ENCODE peak calls at places on chromosomes 1 and 21, in nine cellular contexts. Y, F, W, D, A, I, Q, C and J are unnamed samples.

GRCh38 chr1:59298178-59298583 is 1.3 kb downstream of the FGGY start:
- DNase-seq in Y (no peak), F (no peak), W (no peak), D (no peak), A (no peak), I (no peak), Q (no peak), C (no peak), J (no peak)

GRCh38 chr1:113677250-113678158 is 81.8 kb downstream of the PHTF1 start:
- DNase-seq in Y (peak; percentile 32), F (no peak), W (peak; percentile 52), D (no peak), A (no peak), I (peak; percentile 25), Q (no peak), C (peak; percentile 69), J (peak; percentile 45)

GRCh38 chr1:938088-938683 is 14.5 kb downstream of the SAMD11 start:
- DNase-seq in Y (no peak), F (no peak), W (peak; percentile 79), D (no peak), A (no peak), I (no peak), Q (no peak), C (peak; percentile 45), J (peak; percentile 65)

GRCh38 chr1:68516066-68516465 is 19.2 kb upstream of the DEPDC1 start:
- DNase-seq in Y (no peak), F (no peak), W (no peak), D (no peak), A (no peak), I (no peak), Q (no peak), C (no peak), J (no peak)

GRCh38 chr21:26437326-26438009 is 135.6 kb downstream of the CYYR1 start:
- DNase-seq in Y (no peak), F (no peak), W (no peak), D (no peak), A (no peak), I (no peak), Q (no peak), C (peak; percentile 25), J (no peak)

GRCh38 chr1:243732627-243733026 is 117.4 kb downstream of the AKT3 start:
- DNase-seq in Y (peak; percentile 67), F (no peak), W (no peak), D (no peak), A (no peak), I (no peak), Q (no peak), C (no peak), J (no peak)

GRCh38 chr21:25842925-25843324 is 108.2 kb downstream of the GABPA start:
- DNase-seq in Y (no peak), F (no peak), W (no peak), D (no peak), A (no peak), I (no peak), Q (peak; percentile 35), C (no peak), J (no peak)

GRCh38 chr1:216804107-216804506 is 80.9 kb upstream of the ESRRG start:
- DNase-seq in Y (peak; percentile 48), F (no peak), W (no peak), D (no peak), A (no peak), I (no peak), Q (no peak), C (no peak), J (no peak)

GRCh38 chr1:247914941-247915662 is 5.0 kb upstream of the OR2T8 start:
- DNase-seq in Y (no peak), F (no peak), W (no peak), D (no peak), A (no peak), I (no peak), Q (no peak), C (no peak), J (no peak)

GRCh38 chr1:8047112-8047511 is 21.0 kb upstream of the ERRFI1 start:
- DNase-seq in Y (no peak), F (peak; percentile 33), W (no peak), D (no peak), A (no peak), I (no peak), Q (no peak), C (no peak), J (no peak)

GRCh38 chr21:28554660-28555475 is 437.8 kb downstream of the LTN1 start:
- DNase-seq in Y (no peak), F (no peak), W (peak; percentile 1), D (no peak), A (no peak), I (no peak), Q (no peak), C (peak; percentile 8), J (no peak)

GRCh38 chr1:156419863-156420208 is 50.8 kb downstream of the RHBG start:
- DNase-seq in Y (no peak), F (no peak), W (no peak), D (no peak), A (no peak), I (no peak), Q (no peak), C (no peak), J (no peak)

GRCh38 chr1:200710166-200710565 is 28.5 kb upstream of the CAMSAP2 start:
- DNase-seq in Y (no peak), F (no peak), W (no peak), D (no peak), A (no peak), I (no peak), Q (no peak), C (no peak), J (no peak)